ENCODE peak calls at places on chromosomes 7 and 10, in nine cellular contexts. F is A549, D is tibial artery, S is Caco-2, J is PC-3, K is mammary epithelial cell, R is ovary, A is prostate gland, W is lower lobe of right lung. B is an unnamed sample. For H3K4me1, the result is how much of the 10 kb centered on the place peaks cover.

GRCh38 chr10:1938317-1938716 is 201.0 kb upstream of the ADARB2 start:
- DNase-seq in F (no peak), D (no peak), S (no peak), J (no peak), K (no peak), R (no peak), A (no peak), W (no peak), B (no peak)

GRCh38 chr7:96131525-96131924 is 190.4 kb downstream of the SLC25A13 start:
- DNase-seq in F (no peak), D (no peak), S (no peak), J (no peak), K (no peak), R (no peak), A (no peak), W (no peak), B (no peak)

GRCh38 chr7:67512481-67512880 is 515.8 kb downstream of the TYW1 start:
- DNase-seq in F (no peak), D (no peak), S (no peak), J (no peak), K (no peak), R (no peak), A (no peak), W (no peak), B (no peak)

GRCh38 chr7:6015917-6016652 is 7.0 kb downstream of the AIMP2 start:
- DNase-seq in F (no peak), D (peak), S (no peak), J (no peak), K (peak), R (peak), A (peak), W (peak), B (peak)

GRCh38 chr7:27689045-27689877 is 26.6 kb upstream of the HIBADH start:
- DNase-seq in F (no peak), D (no peak), S (peak), J (peak), K (peak), R (no peak), A (no peak), W (no peak), B (no peak)

GRCh38 chr7:22726345-22726848 is 603 bp upstream of the IL6 start:
- DNase-seq in F (peak), D (no peak), S (peak), J (peak), K (peak), R (peak), A (peak), W (peak), B (no peak)

GRCh38 chr10:35465601-35466140 is 129.4 kb downstream of the CCNY start:
- DNase-seq in F (no peak), D (no peak), S (no peak), J (no peak), K (no peak), R (no peak), A (no peak), W (no peak), B (no peak)

GRCh38 chr10:37865957-37866671 is 8.7 kb upstream of the ZNF248 start:
- DNase-seq in F (no peak), D (no peak), S (no peak), J (no peak), K (no peak), R (no peak), A (no peak), W (no peak), B (no peak)

GRCh38 chr10:128036011-128036615 is 90.1 kb downstream of the MKI67 start:
- DNase-seq in F (no peak), D (no peak), S (no peak), J (no peak), K (no peak), R (no peak), A (no peak), W (no peak), B (no peak)

GRCh38 chr7:76048668-76048988 is 722 bp downstream of the MDH2 start:
- DNase-seq in F (peak), D (no peak), S (no peak), J (peak), K (no peak), R (no peak), A (no peak), W (peak), B (no peak)

GRCh38 chr7:94620703-94621118 is 35.2 kb downstream of the SGCE start:
- DNase-seq in F (peak), D (peak), S (no peak), J (peak), K (peak), R (peak), A (peak), W (peak), B (peak)

GRCh38 chr10:84541289-84541637 is 212.9 kb downstream of the CCSER2 start:
- DNase-seq in F (no peak), D (no peak), S (no peak), J (no peak), K (no peak), R (no peak), A (no peak), W (no peak), B (no peak)

GRCh38 chr10:29519670-29520069 is 115.1 kb downstream of the SVIL start:
- DNase-seq in F (no peak), D (no peak), S (no peak), J (no peak), K (no peak), R (no peak), A (no peak), W (no peak), B (no peak)

GRCh38 chr10:16586358-16587138 is 64.9 kb upstream of the C1QL3 start:
- DNase-seq in F (no peak), D (no peak), S (no peak), J (no peak), K (no peak), R (no peak), A (no peak), W (no peak), B (no peak)

GRCh38 chr10:389391-389790 is 254.1 kb downstream of the ZMYND11 start:
- DNase-seq in F (no peak), D (peak), S (no peak), J (no peak), K (no peak), R (no peak), A (no peak), W (no peak), B (no peak)

GRCh38 chr10:77456414-77456813 is 181.2 kb downstream of the KCNMA1 start:
- DNase-seq in F (no peak), D (no peak), S (no peak), J (no peak), K (no peak), R (no peak), A (no peak), W (no peak), B (no peak)

GRCh38 chr7:55957190-55957589 is 5.5 kb downstream of the MRPS17 start:
- DNase-seq in F (no peak), D (no peak), S (no peak), J (no peak), K (no peak), R (no peak), A (no peak), W (no peak), B (no peak)

GRCh38 chr7:55192718-55193117 is 172.4 kb upstream of the LANCL2 start:
- DNase-seq in F (no peak), D (no peak), S (no peak), J (peak), K (peak), R (no peak), A (no peak), W (no peak), B (no peak)

GRCh38 chr10:38003588-38003987 is 6.9 kb upstream of the ZNF33A start:
- DNase-seq in F (no peak), D (no peak), S (no peak), J (no peak), K (no peak), R (no peak), A (no peak), W (no peak), B (no peak)

GRCh38 chr10:113753020-113753692 is 1.7 kb downstream of the PLEKHS1 start:
- DNase-seq in F (no peak), D (no peak), S (no peak), J (peak), K (no peak), R (no peak), A (no peak), W (no peak), B (no peak)

GRCh38 chr7:78472519-78472918 is 673.9 kb downstream of the PHTF2 start:
- DNase-seq in F (no peak), D (no peak), S (no peak), J (no peak), K (peak), R (no peak), A (no peak), W (no peak), B (no peak)

GRCh38 chr7:50564171-50564570 is 1.0 kb downstream of the DDC start:
- DNase-seq in F (no peak), D (no peak), S (no peak), J (no peak), K (no peak), R (no peak), A (no peak), W (no peak), B (no peak)

GRCh38 chr7:131629203-131629871 is 72.9 kb upstream of the PODXL start:
- DNase-seq in F (peak), D (no peak), S (no peak), J (peak), K (peak), R (no peak), A (no peak), W (no peak), B (no peak)

GRCh38 chr7:150992833-150993302 is 2.1 kb downstream of the NOS3 start:
- DNase-seq in F (no peak), D (no peak), S (no peak), J (no peak), K (no peak), R (peak), A (no peak), W (no peak), B (no peak)

GRCh38 chr7:79666472-79666871 is 213.0 kb upstream of the MAGI2 start:
- DNase-seq in F (no peak), D (no peak), S (no peak), J (no peak), K (no peak), R (no peak), A (no peak), W (no peak), B (no peak)

GRCh38 chr7:127252736-127253288 is at the start of gene GRM8:
- DNase-seq in F (peak), D (peak), S (no peak), J (peak), K (peak), R (peak), A (peak), W (peak), B (peak)

GRCh38 chr10:100006241-100006886 is 3.4 kb downstream of the DNMBP start:
- DNase-seq in F (peak), D (no peak), S (no peak), J (peak), K (peak), R (no peak), A (no peak), W (no peak), B (no peak)

GRCh38 chr10:128047991-128048826 is 78.0 kb downstream of the MKI67 start:
- DNase-seq in F (no peak), D (peak), S (no peak), J (peak), K (peak), R (peak), A (peak), W (no peak), B (no peak)

GRCh38 chr7:24199978-24200377 is 84.0 kb upstream of the NPY start:
- DNase-seq in F (no peak), D (no peak), S (no peak), J (no peak), K (no peak), R (no peak), A (no peak), W (no peak), B (no peak)

GRCh38 chr10:111130471-111130870 is 53.6 kb downstream of the ADRA2A start:
- DNase-seq in F (no peak), D (no peak), S (no peak), J (no peak), K (no peak), R (no peak), A (no peak), W (no peak), B (no peak)

GRCh38 chr10:42753126-42753506 is 29.5 kb upstream of the BMS1 start:
- DNase-seq in F (peak), D (peak), S (peak), J (peak), K (peak), R (peak), A (peak), W (peak), B (peak)

GRCh38 chr10:109689785-109690184 is 233.5 kb downstream of the XPNPEP1 start:
- DNase-seq in F (no peak), D (no peak), S (no peak), J (no peak), K (no peak), R (no peak), A (no peak), W (no peak), B (no peak)

GRCh38 chr10:6701289-6701688 is 121.2 kb upstream of the PRKCQ start:
- DNase-seq in F (no peak), D (no peak), S (no peak), J (no peak), K (no peak), R (no peak), A (no peak), W (no peak), B (no peak)

GRCh38 chr10:4790922-4791321 is 35.1 kb upstream of the AKR1E2 start:
- DNase-seq in F (no peak), D (no peak), S (no peak), J (no peak), K (no peak), R (no peak), A (no peak), W (no peak), B (no peak)

GRCh38 chr7:146375155-146375554 is 258.6 kb downstream of the CNTNAP2 start:
- DNase-seq in F (no peak), D (no peak), S (no peak), J (no peak), K (no peak), R (no peak), A (no peak), W (no peak), B (no peak)

GRCh38 chr10:91610919-91611318 is 22.0 kb downstream of the PPP1R3C start:
- DNase-seq in F (no peak), D (no peak), S (no peak), J (no peak), K (no peak), R (no peak), A (no peak), W (no peak), B (no peak)

GRCh38 chr10:91613411-91614253 is 19.2 kb downstream of the PPP1R3C start:
- DNase-seq in F (peak), D (no peak), S (no peak), J (peak), K (peak), R (no peak), A (no peak), W (no peak), B (no peak)

GRCh38 chr10:91617073-91617580 is 15.7 kb downstream of the PPP1R3C start:
- DNase-seq in F (no peak), D (no peak), S (no peak), J (peak), K (peak), R (no peak), A (no peak), W (no peak), B (no peak)

GRCh38 chr10:91616124-91616523 is 16.7 kb downstream of the PPP1R3C start:
- DNase-seq in F (no peak), D (no peak), S (no peak), J (no peak), K (no peak), R (no peak), A (no peak), W (no peak), B (no peak)

DNA sequence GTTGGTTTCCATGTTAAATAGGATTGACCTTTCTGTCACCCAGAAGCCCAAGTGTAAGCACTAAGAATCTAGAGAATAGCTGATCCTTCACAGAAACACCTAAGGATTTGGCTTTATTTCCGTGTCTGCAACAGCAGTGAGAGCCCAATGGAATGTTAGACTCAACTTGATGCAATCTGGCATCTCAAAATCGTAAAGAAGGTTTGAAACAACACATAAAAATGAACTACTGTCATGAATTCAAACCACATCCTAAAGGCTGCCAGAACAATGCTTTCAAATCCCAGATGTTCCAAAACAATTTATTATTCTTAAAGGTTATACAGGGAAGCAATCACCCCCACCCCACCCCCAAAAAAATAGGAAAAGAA is 18.6 kb downstream of the PPP1R3C start:
- DNase-seq in F (no peak), D (no peak), S (no peak), J (peak), K (peak), R (no peak), A (no peak), W (no peak), B (no peak)
- H3K4me1 ChIP-seq in F (under half), D (under half), S (under half), J (under half), K (under half), R (under half), A (under half), W (under half), B (under half)

GRCh38 chr10:30811665-30812017 is 182.1 kb upstream of the LYZL2 start:
- DNase-seq in F (no peak), D (no peak), S (no peak), J (no peak), K (no peak), R (no peak), A (peak), W (no peak), B (no peak)
- H3K4me1 ChIP-seq in F (under half), D (under half), S (under half), J (under half), K (under half), R (under half), A (under half), W (under half), B (under half)

GRCh38 chr7:158812684-158813083 is 16.6 kb downstream of the ESYT2 start:
- DNase-seq in F (no peak), D (no peak), S (no peak), J (no peak), K (no peak), R (no peak), A (no peak), W (no peak), B (no peak)

GRCh38 chr7:158811461-158811860 is 17.8 kb downstream of the ESYT2 start:
- DNase-seq in F (no peak), D (no peak), S (no peak), J (peak), K (peak), R (no peak), A (no peak), W (no peak), B (no peak)

GRCh38 chr7:158811894-158812293 is 17.4 kb downstream of the ESYT2 start:
- DNase-seq in F (no peak), D (peak), S (no peak), J (no peak), K (no peak), R (no peak), A (no peak), W (no peak), B (peak)

GRCh38 chr7:158809596-158809995 is 19.7 kb downstream of the ESYT2 start:
- DNase-seq in F (no peak), D (no peak), S (no peak), J (no peak), K (no peak), R (no peak), A (no peak), W (no peak), B (no peak)

DNA sequence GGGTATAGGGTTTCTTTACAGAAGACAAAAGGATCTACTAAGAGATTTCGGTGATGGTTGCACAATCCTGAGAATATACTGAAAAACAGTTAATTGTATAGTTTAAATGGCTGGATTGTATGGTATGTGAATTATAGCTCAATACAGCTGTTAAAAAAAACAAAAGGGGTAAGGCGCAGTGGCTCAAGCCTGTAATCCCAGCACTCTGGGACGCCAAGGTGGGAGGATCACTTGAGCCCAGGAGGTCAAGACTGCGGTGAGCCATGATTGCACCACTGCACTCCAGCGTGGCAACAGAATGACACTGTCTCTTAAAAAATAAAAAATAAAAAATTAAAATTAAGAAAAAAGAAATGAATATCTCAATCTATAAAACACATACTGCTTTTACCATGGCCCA is 18.5 kb downstream of the ESYT2 start:
- DNase-seq in F (no peak), D (no peak), S (no peak), J (no peak), K (no peak), R (no peak), A (no peak), W (no peak), B (no peak)
- H3K4me1 ChIP-seq in F (half or more), D (under half), S (under half), J (under half), K (under half), R (under half), A (under half), W (half or more), B (under half)

GRCh38 chr7:140165422-140165821 is 11.4 kb downstream of the KDM7A start:
- DNase-seq in F (no peak), D (no peak), S (no peak), J (peak), K (peak), R (no peak), A (no peak), W (no peak), B (no peak)
- H3K4me1 ChIP-seq in F (under half), D (under half), S (under half), J (under half), K (under half), R (under half), A (under half), W (under half), B (under half)

DNA sequence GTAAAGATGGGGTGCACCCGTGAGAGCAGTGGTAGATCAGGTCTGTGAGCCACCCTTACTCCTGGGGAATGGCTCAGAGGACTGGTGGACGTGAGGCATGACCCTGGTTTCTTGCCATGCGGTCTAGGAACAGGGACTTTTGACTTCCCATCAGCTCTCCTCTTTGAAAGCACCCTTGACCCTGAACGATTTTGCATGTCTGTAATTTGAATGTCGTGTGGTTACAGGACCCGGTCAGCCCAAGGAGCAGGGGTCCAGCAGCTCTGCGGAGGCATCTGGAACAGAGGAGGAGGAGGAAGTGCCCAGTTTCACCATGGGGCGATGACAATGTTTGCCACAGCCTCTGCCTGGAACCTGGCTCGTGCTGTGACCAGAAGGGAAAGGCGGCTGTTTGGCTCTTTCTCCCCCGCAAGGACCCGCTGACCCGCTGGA is 8.6 kb upstream of the ORAI2 start:
- DNase-seq in F (no peak), D (no peak), S (no peak), J (no peak), K (no peak), R (no peak), A (no peak), W (peak), B (no peak)
- H3K4me1 ChIP-seq in F (under half), D (under half), S (under half), J (under half), K (under half), R (under half), A (under half), W (under half), B (under half)

GRCh38 chr7:324011-324410 is 34.0 kb downstream of the FOXL3 start:
- DNase-seq in F (no peak), D (no peak), S (peak), J (no peak), K (no peak), R (no peak), A (no peak), W (peak), B (no peak)

GRCh38 chr7:323410-323809 is 33.4 kb downstream of the FOXL3 start:
- DNase-seq in F (no peak), D (no peak), S (peak), J (no peak), K (no peak), R (no peak), A (no peak), W (peak), B (no peak)

GRCh38 chr7:320297-320696 is 30.3 kb downstream of the FOXL3 start:
- DNase-seq in F (no peak), D (no peak), S (no peak), J (no peak), K (no peak), R (no peak), A (no peak), W (peak), B (no peak)

GRCh38 chr7:322111-322671 is 32.2 kb downstream of the FOXL3 start:
- DNase-seq in F (peak), D (no peak), S (peak), J (peak), K (peak), R (peak), A (peak), W (peak), B (peak)

DNA sequence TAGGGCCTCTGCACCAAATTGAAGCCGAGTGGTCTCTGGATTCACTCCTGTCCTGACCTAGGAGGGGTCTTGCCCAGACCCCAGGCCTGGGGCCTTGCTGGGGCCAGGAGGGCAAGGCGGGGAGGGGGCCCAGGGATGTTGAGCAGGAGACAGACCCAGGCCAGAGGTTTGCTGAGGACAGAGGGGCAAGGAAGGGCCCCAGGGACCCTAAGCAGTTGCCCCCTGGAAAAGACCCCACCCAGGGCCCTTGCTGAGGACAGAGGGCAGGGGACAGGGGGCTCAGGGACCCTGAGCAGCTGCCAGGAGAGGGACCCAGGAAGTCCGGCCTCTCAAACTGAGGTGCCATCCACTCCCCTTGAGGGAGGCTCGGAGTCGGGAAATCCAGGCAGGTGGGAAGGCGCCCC is 32.7 kb downstream of the FOXL3 start:
- DNase-seq in F (no peak), D (no peak), S (no peak), J (no peak), K (no peak), R (no peak), A (no peak), W (peak), B (no peak)
- H3K4me1 ChIP-seq in F (under half), D (under half), S (half or more), J (under half), K (under half), R (under half), A (under half), W (under half), B (under half)

B was measured in tibial nerve.